ENCODE peak calls at places on chromosomes 1 and 21, in six cellular contexts. M is mesendoderm, X is mammary epithelial cell, F is endothelial cell of umbilical vein, E is kidney, N is neuronal stem cell. A is an unnamed sample.

GRCh38 chr1:10339815-10340214 is 59.0 kb upstream of the PGD start:
- DNase-seq in X (peak), N (peak), M (peak), E (no peak), F (peak), A (no peak)

GRCh38 chr1:182460550-182460951 is 10.6 kb downstream of the RGSL1 start:
- DNase-seq in X (no peak), E (no peak), N (no peak), F (no peak), M (no peak), A (no peak)

GRCh38 chr1:87867631-87868030 is 539.0 kb downstream of the LMO4 start:
- DNase-seq in F (no peak), E (no peak), N (no peak), M (no peak), X (peak), A (no peak)

GRCh38 chr21:29164330-29164942 is 34.0 kb downstream of the MAP3K7CL start:
- DNase-seq in X (peak), N (no peak), M (peak), E (no peak), F (peak), A (no peak)

GRCh38 chr1:172654535-172654934 is 4.4 kb upstream of the FASLG start:
- DNase-seq in N (no peak), X (peak), M (no peak), E (no peak), F (peak), A (no peak)

GRCh38 chr1:43269627-43270375 is at the start of gene TMEM125:
- DNase-seq in M (no peak), X (no peak), N (no peak), F (no peak), E (no peak), A (no peak)

GRCh38 chr1:50661626-50662025 is 238.4 kb upstream of the DMRTA2 start:
- DNase-seq in N (no peak), X (no peak), E (no peak), M (no peak), F (no peak), A (no peak)

GRCh38 chr1:192977089-192977706 is 82.0 kb downstream of the UCHL5 start:
- DNase-seq in X (no peak), E (no peak), M (no peak), N (no peak), F (no peak), A (no peak)

GRCh38 chr1:47998396-47998990 is 1.3 kb upstream of the TRABD2B start:
- DNase-seq in X (no peak), M (no peak), F (no peak), E (no peak), N (no peak), A (no peak)

GRCh38 chr1:181033799-181034391 is at the start of gene MR1:
- DNase-seq in E (no peak), N (no peak), X (peak), F (peak), M (peak), A (peak)

GRCh38 chr1:207335695-207336363 is 14.4 kb downstream of the CD55 start:
- DNase-seq in F (no peak), M (peak), N (no peak), E (no peak), X (peak), A (peak)

GRCh38 chr1:41713557-41714327 is 205.0 kb downstream of the HIVEP3 start:
- DNase-seq in E (no peak), M (peak), N (no peak), X (peak), F (peak), A (no peak)

GRCh38 chr1:172600615-172601014 is 58.3 kb upstream of the FASLG start:
- DNase-seq in X (no peak), F (no peak), M (peak), E (no peak), N (no peak), A (no peak)

GRCh38 chr1:19552291-19553010 is 67.1 kb upstream of the CAPZB start:
- DNase-seq in F (no peak), M (peak), E (no peak), X (no peak), N (no peak), A (no peak)

GRCh38 chr1:241702436-241702835 is 50.4 kb downstream of the WDR64 start:
- DNase-seq in M (no peak), E (no peak), X (peak), N (no peak), F (no peak), A (no peak)

GRCh38 chr1:91130256-91130985 is 108.6 kb upstream of the ZNF644 start:
- DNase-seq in F (no peak), N (no peak), X (no peak), M (no peak), E (no peak), A (no peak)

GRCh38 chr1:9093581-9093980 is 24.1 kb upstream of the SLC2A5 start:
- DNase-seq in E (no peak), M (no peak), F (no peak), N (no peak), X (no peak), A (no peak)

GRCh38 chr1:179814513-179814838 is 63.1 kb downstream of the TOR1AIP2 start:
- DNase-seq in E (peak), N (no peak), F (no peak), M (no peak), X (no peak), A (no peak)
- H3K9ac ChIP-seq in E (peak), N (no peak), F (peak), M (peak), X (no peak), A (peak)

DNA sequence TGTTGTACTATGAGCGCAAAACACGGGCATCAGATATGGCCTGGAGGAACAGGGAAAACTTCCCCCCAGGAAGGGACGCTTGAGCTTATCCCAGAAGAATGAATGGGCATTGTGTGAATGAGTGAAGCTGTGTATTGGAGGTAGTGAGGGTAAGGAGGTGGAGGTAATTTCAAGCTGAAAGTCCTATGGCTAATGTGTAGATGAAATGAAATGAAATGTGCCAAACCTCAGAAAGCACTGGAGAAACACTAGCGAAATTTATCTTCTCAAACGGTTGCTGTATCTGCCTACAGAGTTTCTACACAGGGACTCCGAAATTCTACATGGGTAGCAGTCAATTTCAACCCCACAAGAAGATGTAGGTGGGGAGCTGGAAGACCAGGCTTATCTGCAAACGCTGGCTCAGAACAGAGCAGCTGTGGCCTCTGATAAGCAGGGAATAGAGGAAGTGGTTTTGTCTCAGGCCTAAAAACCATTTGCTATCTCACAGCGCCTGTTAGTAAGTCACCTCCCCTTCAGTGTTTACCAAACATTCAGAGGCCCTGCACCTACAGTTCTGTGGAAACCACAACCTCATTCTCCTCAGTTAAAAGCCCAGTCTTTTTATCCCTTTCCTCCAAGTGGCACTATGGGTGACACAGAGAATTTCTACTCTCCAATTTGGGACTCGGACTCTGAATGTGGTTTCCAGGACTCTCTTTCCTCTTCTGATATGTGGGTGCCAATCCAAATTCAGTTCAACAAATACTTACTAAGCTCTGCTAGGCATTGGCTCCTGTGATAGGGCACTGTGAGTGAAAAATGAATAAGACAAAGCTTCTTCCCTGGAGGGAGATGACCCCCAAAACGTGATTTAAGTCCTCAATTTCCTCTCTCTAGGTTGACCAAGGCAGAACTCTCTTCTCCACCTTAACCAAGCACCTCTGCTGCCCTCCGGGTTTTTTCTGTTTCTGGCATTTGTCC is 17.1 kb upstream of the SLAMF6 start:
- DNase-seq in F (peak), N (no peak), X (no peak), E (no peak), M (peak), A (peak)
- H3K9ac ChIP-seq in F (no peak), N (no peak), X (no peak), E (no peak), M (peak), A (peak)

GRCh38 chr1:205284420-205285144 is 37.0 kb downstream of the NUAK2 start:
- DNase-seq in F (peak), N (peak), E (peak), M (peak), X (peak), A (peak)
- H3K9ac ChIP-seq in F (no peak), N (peak), E (peak), M (peak), X (no peak), A (no peak)

GRCh38 chr1:224435318-224435763 is 744 bp upstream of the WDR26 start:
- DNase-seq in F (peak), M (peak), E (no peak), X (peak), N (no peak), A (no peak)
- H3K9ac ChIP-seq in F (peak), M (peak), E (peak), X (peak), N (no peak), A (peak)

GRCh38 chr1:211959221-211959620 is 76.1 kb downstream of the INTS7 start:
- DNase-seq in M (no peak), F (no peak), N (no peak), E (no peak), X (no peak), A (no peak)
- H3K9ac ChIP-seq in M (no peak), F (no peak), N (peak), E (no peak), X (no peak), A (no peak)

GRCh38 chr1:151213560-151213959 is 15.2 kb downstream of the PIP5K1A start:
- DNase-seq in X (no peak), M (no peak), N (no peak), E (no peak), F (no peak), A (no peak)
- H3K9ac ChIP-seq in X (no peak), M (no peak), N (no peak), E (no peak), F (no peak), A (no peak)

DNA sequence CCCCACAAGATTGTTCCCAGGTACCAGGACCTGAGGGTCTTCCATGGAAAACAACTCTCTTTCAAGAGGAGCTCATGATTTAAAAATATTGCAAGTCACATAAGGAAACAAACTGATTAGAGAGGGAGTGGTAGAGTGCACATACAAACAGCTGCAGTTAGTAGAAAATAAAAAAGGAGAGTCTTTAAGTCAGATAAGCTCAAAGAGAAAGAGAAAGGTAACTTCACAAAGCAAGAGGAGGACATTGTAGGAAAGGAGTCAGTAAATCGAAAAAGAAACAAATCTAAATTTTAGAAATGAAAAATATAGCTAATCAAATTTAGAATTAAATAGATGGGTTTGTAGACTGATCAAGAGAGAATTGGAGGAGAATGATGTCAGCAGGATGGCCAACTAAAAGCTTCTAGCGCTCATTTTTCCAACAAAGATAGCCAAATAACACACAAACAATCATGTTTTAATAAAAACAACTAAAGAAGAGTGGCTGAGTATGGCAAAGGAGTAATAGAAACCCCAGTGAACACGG is 86.1 kb upstream of the CD53 start:
- DNase-seq in M (no peak), F (no peak), X (no peak), E (no peak), N (no peak), A (no peak)
- H3K9ac ChIP-seq in M (no peak), F (no peak), X (no peak), E (no peak), N (no peak), A (peak)